ENCODE peak calls at places on chromosomes 11 and 22, in eight cellular contexts. One of them, this sample, is unnamed. For H3K36me3, the result is how much of the 10 kb centered on the place peaks cover.

GRCh38 chr11:76166314-76166713 is 40.0 kb downstream of the WNT11 start:
- DNase-seq in GM23248: no peak
- DNase-seq in adipocyte: no peak
- DNase-seq in mesenchymal stem cell: peak
- DNase-seq in astrocyte: no peak
- DNase-seq in HCT116: no peak
- DNase-seq in neuronal stem cell: no peak
- DNase-seq in endothelial cell of umbilical vein: no peak
- DNase-seq in this sample: no peak

GRCh38 chr22:37686002-37686982 is at the start of gene NOL12:
- DNase-seq in GM23248: peak
- DNase-seq in adipocyte: peak
- DNase-seq in mesenchymal stem cell: peak
- DNase-seq in astrocyte: peak
- DNase-seq in HCT116: peak
- DNase-seq in neuronal stem cell: peak
- DNase-seq in endothelial cell of umbilical vein: peak
- DNase-seq in this sample: peak

GRCh38 chr22:28585324-28585723 is 94.3 kb downstream of the TTC28 start:
- DNase-seq in GM23248: no peak
- DNase-seq in adipocyte: no peak
- DNase-seq in mesenchymal stem cell: no peak
- DNase-seq in astrocyte: no peak
- DNase-seq in HCT116: no peak
- DNase-seq in neuronal stem cell: no peak
- DNase-seq in endothelial cell of umbilical vein: no peak
- DNase-seq in this sample: peak

GRCh38 chr22:41568811-41569210 is 8.0 kb downstream of the CSDC2 start:
- DNase-seq in GM23248: no peak
- DNase-seq in adipocyte: no peak
- DNase-seq in mesenchymal stem cell: no peak
- DNase-seq in astrocyte: no peak
- DNase-seq in HCT116: no peak
- DNase-seq in neuronal stem cell: no peak
- DNase-seq in endothelial cell of umbilical vein: no peak
- DNase-seq in this sample: no peak

GRCh38 chr22:37331034-37331428 is 48.7 kb downstream of the CYTH4 start:
- DNase-seq in GM23248: peak
- DNase-seq in adipocyte: peak
- DNase-seq in mesenchymal stem cell: peak
- DNase-seq in astrocyte: peak
- DNase-seq in HCT116: no peak
- DNase-seq in neuronal stem cell: no peak
- DNase-seq in endothelial cell of umbilical vein: peak
- DNase-seq in this sample: no peak

GRCh38 chr11:8833568-8834275 is 77.3 kb upstream of the AKIP1 start:
- DNase-seq in GM23248: peak
- DNase-seq in adipocyte: peak
- DNase-seq in mesenchymal stem cell: peak
- DNase-seq in astrocyte: peak
- DNase-seq in HCT116: no peak
- DNase-seq in neuronal stem cell: no peak
- DNase-seq in endothelial cell of umbilical vein: no peak
- DNase-seq in this sample: no peak

GRCh38 chr11:69044111-69045013 is 4.4 kb upstream of the TPCN2 start:
- DNase-seq in GM23248: peak
- DNase-seq in adipocyte: peak
- DNase-seq in mesenchymal stem cell: peak
- DNase-seq in astrocyte: peak
- DNase-seq in HCT116: peak
- DNase-seq in neuronal stem cell: peak
- DNase-seq in endothelial cell of umbilical vein: peak
- DNase-seq in this sample: peak

GRCh38 chr22:21712751-21713427 is 22.7 kb downstream of the YPEL1 start:
- DNase-seq in GM23248: peak
- DNase-seq in adipocyte: peak
- DNase-seq in mesenchymal stem cell: peak
- DNase-seq in astrocyte: peak
- DNase-seq in HCT116: peak
- DNase-seq in neuronal stem cell: no peak
- DNase-seq in endothelial cell of umbilical vein: peak
- DNase-seq in this sample: peak

GRCh38 chr11:76209956-76210885 is 3.9 kb upstream of the WNT11 start:
- DNase-seq in GM23248: peak
- DNase-seq in adipocyte: peak
- DNase-seq in mesenchymal stem cell: peak
- DNase-seq in astrocyte: peak
- DNase-seq in HCT116: no peak
- DNase-seq in neuronal stem cell: peak
- DNase-seq in endothelial cell of umbilical vein: peak
- DNase-seq in this sample: peak

GRCh38 chr11:102527701-102528100 is 2.8 kb downstream of the MMP7 start:
- DNase-seq in GM23248: peak
- DNase-seq in adipocyte: no peak
- DNase-seq in mesenchymal stem cell: no peak
- DNase-seq in astrocyte: peak
- DNase-seq in HCT116: no peak
- DNase-seq in neuronal stem cell: no peak
- DNase-seq in endothelial cell of umbilical vein: no peak
- DNase-seq in this sample: no peak

GRCh38 chr11:76234704-76235232 is 28.5 kb upstream of the WNT11 start:
- DNase-seq in GM23248: peak
- DNase-seq in adipocyte: no peak
- DNase-seq in mesenchymal stem cell: peak
- DNase-seq in astrocyte: no peak
- DNase-seq in HCT116: no peak
- DNase-seq in neuronal stem cell: no peak
- DNase-seq in endothelial cell of umbilical vein: no peak
- DNase-seq in this sample: no peak

GRCh38 chr11:1002091-1002984 is 34.2 kb downstream of the MUC6 start:
- DNase-seq in GM23248: no peak
- DNase-seq in adipocyte: no peak
- DNase-seq in mesenchymal stem cell: no peak
- DNase-seq in astrocyte: no peak
- DNase-seq in HCT116: no peak
- DNase-seq in neuronal stem cell: no peak
- DNase-seq in endothelial cell of umbilical vein: no peak
- DNase-seq in this sample: no peak

GRCh38 chr11:999009-999408 is 37.5 kb downstream of the MUC6 start:
- DNase-seq in GM23248: no peak
- DNase-seq in adipocyte: no peak
- DNase-seq in mesenchymal stem cell: no peak
- DNase-seq in astrocyte: no peak
- DNase-seq in HCT116: no peak
- DNase-seq in neuronal stem cell: no peak
- DNase-seq in endothelial cell of umbilical vein: no peak
- DNase-seq in this sample: no peak

GRCh38 chr11:1003159-1003558 is 33.4 kb downstream of the MUC6 start:
- DNase-seq in GM23248: no peak
- DNase-seq in adipocyte: no peak
- DNase-seq in mesenchymal stem cell: no peak
- DNase-seq in astrocyte: no peak
- DNase-seq in HCT116: no peak
- DNase-seq in neuronal stem cell: no peak
- DNase-seq in endothelial cell of umbilical vein: no peak
- DNase-seq in this sample: no peak

GRCh38 chr11:1000357-1000982 is 36.0 kb downstream of the MUC6 start:
- DNase-seq in GM23248: no peak
- DNase-seq in adipocyte: no peak
- DNase-seq in mesenchymal stem cell: no peak
- DNase-seq in astrocyte: no peak
- DNase-seq in HCT116: no peak
- DNase-seq in neuronal stem cell: no peak
- DNase-seq in endothelial cell of umbilical vein: no peak
- DNase-seq in this sample: no peak

GRCh38 chr11:1001682-1002081 is 34.8 kb downstream of the MUC6 start:
- DNase-seq in GM23248: no peak
- DNase-seq in adipocyte: no peak
- DNase-seq in mesenchymal stem cell: no peak
- DNase-seq in astrocyte: no peak
- DNase-seq in HCT116: no peak
- DNase-seq in neuronal stem cell: no peak
- DNase-seq in endothelial cell of umbilical vein: no peak
- DNase-seq in this sample: no peak
- H3K36me3 ChIP-seq in GM23248: under half
- H3K36me3 ChIP-seq in adipocyte: half or more
- H3K36me3 ChIP-seq in mesenchymal stem cell: half or more
- H3K36me3 ChIP-seq in astrocyte: under half
- H3K36me3 ChIP-seq in HCT116: under half
- H3K36me3 ChIP-seq in neuronal stem cell: half or more
- H3K36me3 ChIP-seq in endothelial cell of umbilical vein: under half
- H3K36me3 ChIP-seq in this sample: under half

GRCh38 chr22:30607300-30607930 is 441 bp downstream of the TCN2 start:
- DNase-seq in GM23248: no peak
- DNase-seq in adipocyte: no peak
- DNase-seq in mesenchymal stem cell: no peak
- DNase-seq in astrocyte: no peak
- DNase-seq in HCT116: no peak
- DNase-seq in neuronal stem cell: no peak
- DNase-seq in endothelial cell of umbilical vein: no peak
- DNase-seq in this sample: peak

GRCh38 chr22:30606455-30607299 is at the start of gene TCN2:
- DNase-seq in GM23248: peak
- DNase-seq in adipocyte: peak
- DNase-seq in mesenchymal stem cell: peak
- DNase-seq in astrocyte: peak
- DNase-seq in HCT116: no peak
- DNase-seq in neuronal stem cell: peak
- DNase-seq in endothelial cell of umbilical vein: peak
- DNase-seq in this sample: peak

GRCh38 chr22:30607939-30608338 is 965 bp downstream of the TCN2 start:
- DNase-seq in GM23248: peak
- DNase-seq in adipocyte: no peak
- DNase-seq in mesenchymal stem cell: no peak
- DNase-seq in astrocyte: no peak
- DNase-seq in HCT116: no peak
- DNase-seq in neuronal stem cell: no peak
- DNase-seq in endothelial cell of umbilical vein: no peak
- DNase-seq in this sample: no peak

GRCh38 chr22:30604723-30605122 is 2.3 kb upstream of the TCN2 start:
- DNase-seq in GM23248: no peak
- DNase-seq in adipocyte: no peak
- DNase-seq in mesenchymal stem cell: no peak
- DNase-seq in astrocyte: no peak
- DNase-seq in HCT116: no peak
- DNase-seq in neuronal stem cell: no peak
- DNase-seq in endothelial cell of umbilical vein: no peak
- DNase-seq in this sample: no peak

DNA sequence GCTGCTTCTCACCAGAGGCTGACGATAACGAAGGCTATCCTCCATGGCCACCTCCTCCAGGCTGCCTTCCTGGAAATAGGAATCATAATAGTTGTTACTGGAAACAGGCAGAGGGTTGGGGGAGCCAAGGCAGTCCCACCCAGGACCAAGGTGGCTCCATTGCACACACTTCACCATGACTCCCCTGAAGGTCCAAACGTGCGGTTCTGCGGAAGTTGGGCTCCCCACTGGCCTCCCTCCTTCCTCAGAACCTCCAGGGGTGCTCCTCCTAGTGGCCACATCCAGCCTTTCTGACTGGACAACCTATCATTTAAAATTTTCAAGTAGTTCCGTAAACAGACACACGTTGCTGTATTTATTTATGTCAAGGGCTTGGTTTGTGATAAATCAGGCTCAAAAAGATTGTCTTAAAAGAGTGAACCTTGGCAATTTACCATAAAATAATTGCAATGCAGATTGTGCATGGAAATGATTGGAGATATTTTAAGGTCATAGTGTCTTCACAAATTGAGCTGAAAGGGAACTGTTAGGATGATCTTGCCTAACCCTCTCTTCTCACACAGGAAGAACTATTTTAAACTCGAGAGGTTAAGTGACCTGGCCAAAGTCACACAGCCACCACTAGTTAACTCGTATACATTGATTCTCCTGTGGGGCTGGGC is 1.4 kb upstream of the TCN2 start:
- DNase-seq in GM23248: peak
- DNase-seq in adipocyte: peak
- DNase-seq in mesenchymal stem cell: peak
- DNase-seq in astrocyte: peak
- DNase-seq in HCT116: peak
- DNase-seq in neuronal stem cell: no peak
- DNase-seq in endothelial cell of umbilical vein: peak
- DNase-seq in this sample: peak
- H3K4me3 ChIP-seq in GM23248: peak
- H3K4me3 ChIP-seq in adipocyte: peak
- H3K4me3 ChIP-seq in mesenchymal stem cell: peak
- H3K4me3 ChIP-seq in astrocyte: peak
- H3K4me3 ChIP-seq in HCT116: peak
- H3K4me3 ChIP-seq in neuronal stem cell: no peak
- H3K4me3 ChIP-seq in endothelial cell of umbilical vein: peak
- H3K4me3 ChIP-seq in this sample: peak

GRCh38 chr11:13337986-13338436 is 60.4 kb downstream of the BMAL1 start:
- DNase-seq in GM23248: peak
- DNase-seq in adipocyte: peak
- DNase-seq in mesenchymal stem cell: peak
- DNase-seq in astrocyte: peak
- DNase-seq in HCT116: no peak
- DNase-seq in neuronal stem cell: no peak
- DNase-seq in endothelial cell of umbilical vein: peak
- DNase-seq in this sample: no peak

GRCh38 chr11:13338437-13339069 is 61.0 kb downstream of the BMAL1 start:
- DNase-seq in GM23248: peak
- DNase-seq in adipocyte: peak
- DNase-seq in mesenchymal stem cell: peak
- DNase-seq in astrocyte: peak
- DNase-seq in HCT116: no peak
- DNase-seq in neuronal stem cell: no peak
- DNase-seq in endothelial cell of umbilical vein: no peak
- DNase-seq in this sample: no peak

GRCh38 chr11:13334068-13334785 is 56.6 kb downstream of the BMAL1 start:
- DNase-seq in GM23248: peak
- DNase-seq in adipocyte: no peak
- DNase-seq in mesenchymal stem cell: no peak
- DNase-seq in astrocyte: no peak
- DNase-seq in HCT116: no peak
- DNase-seq in neuronal stem cell: no peak
- DNase-seq in endothelial cell of umbilical vein: no peak
- DNase-seq in this sample: no peak

GRCh38 chr11:13335319-13335718 is 57.7 kb downstream of the BMAL1 start:
- DNase-seq in GM23248: peak
- DNase-seq in adipocyte: peak
- DNase-seq in mesenchymal stem cell: peak
- DNase-seq in astrocyte: peak
- DNase-seq in HCT116: no peak
- DNase-seq in neuronal stem cell: peak
- DNase-seq in endothelial cell of umbilical vein: peak
- DNase-seq in this sample: peak

GRCh38 chr11:13336246-13336873 is 58.8 kb downstream of the BMAL1 start:
- DNase-seq in GM23248: peak
- DNase-seq in adipocyte: no peak
- DNase-seq in mesenchymal stem cell: no peak
- DNase-seq in astrocyte: peak
- DNase-seq in HCT116: no peak
- DNase-seq in neuronal stem cell: no peak
- DNase-seq in endothelial cell of umbilical vein: no peak
- DNase-seq in this sample: no peak
- H3K9ac ChIP-seq in GM23248: peak
- H3K9ac ChIP-seq in adipocyte: no peak
- H3K9ac ChIP-seq in mesenchymal stem cell: no peak
- H3K9ac ChIP-seq in astrocyte: no peak
- H3K9ac ChIP-seq in HCT116: peak
- H3K9ac ChIP-seq in neuronal stem cell: peak
- H3K9ac ChIP-seq in endothelial cell of umbilical vein: no peak
- H3K9ac ChIP-seq in this sample: no peak

GRCh38 chr22:46675938-46676337 is 55.8 kb downstream of the GRAMD4 start:
- DNase-seq in GM23248: no peak
- DNase-seq in adipocyte: no peak
- DNase-seq in mesenchymal stem cell: no peak
- DNase-seq in astrocyte: no peak
- DNase-seq in HCT116: no peak
- DNase-seq in neuronal stem cell: no peak
- DNase-seq in endothelial cell of umbilical vein: no peak
- DNase-seq in this sample: no peak
- H3K36me3 ChIP-seq in GM23248: under half
- H3K36me3 ChIP-seq in adipocyte: under half
- H3K36me3 ChIP-seq in mesenchymal stem cell: under half
- H3K36me3 ChIP-seq in astrocyte: under half
- H3K36me3 ChIP-seq in HCT116: under half
- H3K36me3 ChIP-seq in neuronal stem cell: under half
- H3K36me3 ChIP-seq in endothelial cell of umbilical vein: under half
- H3K36me3 ChIP-seq in this sample: under half